ENCODE peak calls at places on chromosomes 11 and 22, in nine cellular contexts. One of them, this sample, is unnamed.

GRCh38 chr11:99814738-99815137 is 794.0 kb downstream of the CNTN5 start:
- DNase-seq in stimulated activated CD4-positive, alpha-beta T cell treated with anti-CD3 and anti-CD28 coated beads, Interleukin-15, amount 100 ng/mL, for 24 hours: no peak
- DNase-seq in adrenal gland: no peak
- DNase-seq in fibroblast of pulmonary artery: no peak
- DNase-seq in activated naive CD4-positive, alpha-beta T cell: no peak
- DNase-seq in endothelial cell: no peak
- DNase-seq in dorsolateral prefrontal cortex: no peak
- DNase-seq in AG09319: no peak
- DNase-seq in foreskin fibroblast: no peak
- DNase-seq in this sample: no peak

GRCh38 chr22:37244922-37245722 is 1.1 kb upstream of the RAC2 start:
- DNase-seq in stimulated activated CD4-positive, alpha-beta T cell treated with anti-CD3 and anti-CD28 coated beads, Interleukin-15, amount 100 ng/mL, for 24 hours: no peak
- DNase-seq in adrenal gland: no peak
- DNase-seq in fibroblast of pulmonary artery: no peak
- DNase-seq in activated naive CD4-positive, alpha-beta T cell: no peak
- DNase-seq in endothelial cell: no peak
- DNase-seq in dorsolateral prefrontal cortex: no peak
- DNase-seq in AG09319: no peak
- DNase-seq in foreskin fibroblast: no peak
- DNase-seq in this sample: no peak

GRCh38 chr11:95095858-95096587 is 6.4 kb downstream of the ENDOD1 start:
- DNase-seq in stimulated activated CD4-positive, alpha-beta T cell treated with anti-CD3 and anti-CD28 coated beads, Interleukin-15, amount 100 ng/mL, for 24 hours: no peak
- DNase-seq in adrenal gland: no peak
- DNase-seq in fibroblast of pulmonary artery: peak
- DNase-seq in activated naive CD4-positive, alpha-beta T cell: no peak
- DNase-seq in endothelial cell: no peak
- DNase-seq in dorsolateral prefrontal cortex: no peak
- DNase-seq in AG09319: peak
- DNase-seq in foreskin fibroblast: peak
- DNase-seq in this sample: no peak

GRCh38 chr11:39327302-39327701 is 2132.2 kb downstream of the LRRC4C start:
- DNase-seq in stimulated activated CD4-positive, alpha-beta T cell treated with anti-CD3 and anti-CD28 coated beads, Interleukin-15, amount 100 ng/mL, for 24 hours: no peak
- DNase-seq in adrenal gland: no peak
- DNase-seq in fibroblast of pulmonary artery: no peak
- DNase-seq in activated naive CD4-positive, alpha-beta T cell: no peak
- DNase-seq in endothelial cell: no peak
- DNase-seq in dorsolateral prefrontal cortex: no peak
- DNase-seq in AG09319: no peak
- DNase-seq in foreskin fibroblast: no peak
- DNase-seq in this sample: no peak

GRCh38 chr11:120797133-120797532 is 226.8 kb upstream of the TBCEL start:
- DNase-seq in stimulated activated CD4-positive, alpha-beta T cell treated with anti-CD3 and anti-CD28 coated beads, Interleukin-15, amount 100 ng/mL, for 24 hours: no peak
- DNase-seq in adrenal gland: no peak
- DNase-seq in fibroblast of pulmonary artery: no peak
- DNase-seq in activated naive CD4-positive, alpha-beta T cell: no peak
- DNase-seq in endothelial cell: no peak
- DNase-seq in dorsolateral prefrontal cortex: no peak
- DNase-seq in AG09319: no peak
- DNase-seq in foreskin fibroblast: no peak
- DNase-seq in this sample: no peak

GRCh38 chr11:69400769-69401590 is 80.5 kb upstream of the LINC01488 start:
- DNase-seq in stimulated activated CD4-positive, alpha-beta T cell treated with anti-CD3 and anti-CD28 coated beads, Interleukin-15, amount 100 ng/mL, for 24 hours: no peak
- DNase-seq in adrenal gland: no peak
- DNase-seq in fibroblast of pulmonary artery: no peak
- DNase-seq in activated naive CD4-positive, alpha-beta T cell: no peak
- DNase-seq in endothelial cell: no peak
- DNase-seq in dorsolateral prefrontal cortex: no peak
- DNase-seq in AG09319: no peak
- DNase-seq in foreskin fibroblast: no peak
- DNase-seq in this sample: no peak

GRCh38 chr11:11396290-11397042 is 43.4 kb upstream of the CSNK2A3 start:
- DNase-seq in stimulated activated CD4-positive, alpha-beta T cell treated with anti-CD3 and anti-CD28 coated beads, Interleukin-15, amount 100 ng/mL, for 24 hours: no peak
- DNase-seq in adrenal gland: no peak
- DNase-seq in fibroblast of pulmonary artery: peak
- DNase-seq in activated naive CD4-positive, alpha-beta T cell: no peak
- DNase-seq in endothelial cell: no peak
- DNase-seq in dorsolateral prefrontal cortex: no peak
- DNase-seq in AG09319: peak
- DNase-seq in foreskin fibroblast: peak
- DNase-seq in this sample: no peak

GRCh38 chr11:75475767-75476650 is 43.0 kb upstream of the KLHL35 start:
- DNase-seq in stimulated activated CD4-positive, alpha-beta T cell treated with anti-CD3 and anti-CD28 coated beads, Interleukin-15, amount 100 ng/mL, for 24 hours: peak
- DNase-seq in adrenal gland: peak
- DNase-seq in fibroblast of pulmonary artery: peak
- DNase-seq in activated naive CD4-positive, alpha-beta T cell: no peak
- DNase-seq in endothelial cell: no peak
- DNase-seq in dorsolateral prefrontal cortex: no peak
- DNase-seq in AG09319: no peak
- DNase-seq in foreskin fibroblast: peak
- DNase-seq in this sample: no peak

GRCh38 chr11:58921778-58922390 is 17.4 kb upstream of the GLYATL1 start:
- DNase-seq in stimulated activated CD4-positive, alpha-beta T cell treated with anti-CD3 and anti-CD28 coated beads, Interleukin-15, amount 100 ng/mL, for 24 hours: no peak
- DNase-seq in adrenal gland: no peak
- DNase-seq in fibroblast of pulmonary artery: no peak
- DNase-seq in activated naive CD4-positive, alpha-beta T cell: no peak
- DNase-seq in endothelial cell: no peak
- DNase-seq in dorsolateral prefrontal cortex: no peak
- DNase-seq in AG09319: no peak
- DNase-seq in foreskin fibroblast: no peak
- DNase-seq in this sample: no peak

GRCh38 chr11:46541593-46542371 is 52.0 kb downstream of the AMBRA1 start:
- DNase-seq in stimulated activated CD4-positive, alpha-beta T cell treated with anti-CD3 and anti-CD28 coated beads, Interleukin-15, amount 100 ng/mL, for 24 hours: no peak
- DNase-seq in adrenal gland: peak
- DNase-seq in fibroblast of pulmonary artery: no peak
- DNase-seq in activated naive CD4-positive, alpha-beta T cell: no peak
- DNase-seq in endothelial cell: no peak
- DNase-seq in dorsolateral prefrontal cortex: no peak
- DNase-seq in AG09319: no peak
- DNase-seq in foreskin fibroblast: no peak
- DNase-seq in this sample: no peak

GRCh38 chr11:128157423-128158298 is 429.7 kb downstream of the ETS1 start:
- DNase-seq in stimulated activated CD4-positive, alpha-beta T cell treated with anti-CD3 and anti-CD28 coated beads, Interleukin-15, amount 100 ng/mL, for 24 hours: peak
- DNase-seq in adrenal gland: peak
- DNase-seq in fibroblast of pulmonary artery: peak
- DNase-seq in activated naive CD4-positive, alpha-beta T cell: no peak
- DNase-seq in endothelial cell: peak
- DNase-seq in dorsolateral prefrontal cortex: no peak
- DNase-seq in AG09319: no peak
- DNase-seq in foreskin fibroblast: peak
- DNase-seq in this sample: peak

GRCh38 chr22:26336773-26337172 is 92.3 kb upstream of the ASPHD2 start:
- DNase-seq in stimulated activated CD4-positive, alpha-beta T cell treated with anti-CD3 and anti-CD28 coated beads, Interleukin-15, amount 100 ng/mL, for 24 hours: no peak
- DNase-seq in adrenal gland: no peak
- DNase-seq in fibroblast of pulmonary artery: no peak
- DNase-seq in activated naive CD4-positive, alpha-beta T cell: no peak
- DNase-seq in endothelial cell: no peak
- DNase-seq in dorsolateral prefrontal cortex: no peak
- DNase-seq in AG09319: no peak
- DNase-seq in foreskin fibroblast: no peak
- DNase-seq in this sample: no peak

GRCh38 chr11:39684155-39684554 is 1775.3 kb downstream of the LRRC4C start:
- DNase-seq in stimulated activated CD4-positive, alpha-beta T cell treated with anti-CD3 and anti-CD28 coated beads, Interleukin-15, amount 100 ng/mL, for 24 hours: no peak
- DNase-seq in adrenal gland: no peak
- DNase-seq in fibroblast of pulmonary artery: no peak
- DNase-seq in activated naive CD4-positive, alpha-beta T cell: no peak
- DNase-seq in endothelial cell: no peak
- DNase-seq in dorsolateral prefrontal cortex: no peak
- DNase-seq in AG09319: no peak
- DNase-seq in foreskin fibroblast: no peak
- DNase-seq in this sample: no peak

GRCh38 chr11:59641156-59641555 is 25.6 kb upstream of the OSBP start:
- DNase-seq in stimulated activated CD4-positive, alpha-beta T cell treated with anti-CD3 and anti-CD28 coated beads, Interleukin-15, amount 100 ng/mL, for 24 hours: no peak
- DNase-seq in adrenal gland: no peak
- DNase-seq in fibroblast of pulmonary artery: no peak
- DNase-seq in activated naive CD4-positive, alpha-beta T cell: no peak
- DNase-seq in endothelial cell: no peak
- DNase-seq in dorsolateral prefrontal cortex: no peak
- DNase-seq in AG09319: no peak
- DNase-seq in foreskin fibroblast: peak
- DNase-seq in this sample: no peak

GRCh38 chr11:17810736-17811135 is 76.2 kb downstream of the KCNC1 start:
- DNase-seq in stimulated activated CD4-positive, alpha-beta T cell treated with anti-CD3 and anti-CD28 coated beads, Interleukin-15, amount 100 ng/mL, for 24 hours: no peak
- DNase-seq in adrenal gland: peak
- DNase-seq in fibroblast of pulmonary artery: peak
- DNase-seq in activated naive CD4-positive, alpha-beta T cell: no peak
- DNase-seq in endothelial cell: no peak
- DNase-seq in dorsolateral prefrontal cortex: no peak
- DNase-seq in AG09319: no peak
- DNase-seq in foreskin fibroblast: peak
- DNase-seq in this sample: no peak